ENCODE peak calls at places on chromosomes 1 and 21, in six cellular contexts. U is NCI-H446, N is stomach, D is EL, A is activated T-cell treated with anti-CD3 and anti-CD28 coated beads for 1 hour, F is AG10803. I is an unnamed sample.

GRCh38 chr1:50181027-50181663 is 72.4 kb downstream of the ELAVL4 start:
- DNase-seq in U (no peak), N (no peak), D (no peak), A (no peak), F (peak), I (no peak)

GRCh38 chr1:60342569-60342968 is 269.0 kb upstream of the C1orf87 start:
- DNase-seq in U (no peak), N (no peak), D (no peak), A (no peak), F (no peak), I (no peak)

GRCh38 chr1:109933856-109934711 is 23.4 kb downstream of the CSF1 start:
- DNase-seq in U (no peak), N (peak), D (peak), A (no peak), F (peak), I (no peak)

GRCh38 chr21:44871576-44872265 is 1.8 kb downstream of the PTTG1IP start:
- DNase-seq in U (no peak), N (peak), D (peak), A (no peak), F (peak), I (no peak)

GRCh38 chr1:115189814-115190541 is 100.7 kb upstream of the TSPAN2 start:
- DNase-seq in U (no peak), N (no peak), D (peak), A (no peak), F (peak), I (no peak)

GRCh38 chr1:78586572-78586971 is 33.7 kb upstream of the IFI44L start:
- DNase-seq in U (no peak), N (no peak), D (peak), A (no peak), F (peak), I (no peak)

GRCh38 chr1:165456114-165456513 is 11.2 kb upstream of the RXRG start:
- DNase-seq in U (no peak), N (no peak), D (no peak), A (no peak), F (no peak), I (no peak)

GRCh38 chr1:42940851-42941639 is 17.6 kb downstream of the SLC2A1 start:
- DNase-seq in U (no peak), N (no peak), D (peak), A (no peak), F (peak), I (no peak)

GRCh38 chr1:8660455-8660854 is 157.0 kb downstream of the RERE start:
- DNase-seq in U (peak), N (no peak), D (peak), A (no peak), F (peak), I (no peak)

GRCh38 chr1:232904566-232904965 is 45.8 kb upstream of the NTPCR start:
- DNase-seq in U (no peak), N (no peak), D (peak), A (no peak), F (peak), I (no peak)

GRCh38 chr21:32260130-32260529 is 18.7 kb downstream of the MIS18A start:
- DNase-seq in U (no peak), N (no peak), D (no peak), A (no peak), F (no peak), I (no peak)

GRCh38 chr21:34129971-34130597 is 56.7 kb downstream of the MRPS6 start:
- DNase-seq in U (no peak), N (no peak), D (peak), A (no peak), F (peak), I (no peak)

GRCh38 chr1:42930178-42931107 is 28.2 kb downstream of the SLC2A1 start:
- DNase-seq in U (no peak), N (no peak), D (no peak), A (no peak), F (no peak), I (no peak)

GRCh38 chr1:147627435-147628110 is 42.8 kb downstream of the ACP6 start:
- DNase-seq in U (no peak), N (peak), D (peak), A (peak), F (peak), I (peak)

I was measured in GM10248.